ENCODE peak calls at places on chromosomes 12 and 14, in five cellular contexts. One of them, this sample, is unnamed.
A peak's percentile ranks its signal among the peaks of the same experiment; 100 is the strongest.

GRCh38 chr12:1022032-1022970 is 31.3 kb downstream of the ERC1 start:
- DNase-seq in body of pancreas: no peak
- DNase-seq in ovary: no peak
- DNase-seq in H1: no peak
- DNase-seq in transverse colon: no peak
- DNase-seq in this sample: no peak

GRCh38 chr12:98344034-98344565 is 171.3 kb upstream of the TMPO start:
- DNase-seq in transverse colon: no peak
- DNase-seq in ovary: no peak
- DNase-seq in H1: no peak
- DNase-seq in body of pancreas: no peak
- DNase-seq in this sample: no peak

GRCh38 chr12:2640709-2641108 is 154.1 kb upstream of the FKBP4 start:
- DNase-seq in ovary: no peak
- DNase-seq in body of pancreas: no peak
- DNase-seq in transverse colon: peak; percentile 11
- DNase-seq in H1: no peak
- DNase-seq in this sample: no peak

GRCh38 chr12:25119020-25119419 is 75.9 kb downstream of the DNAI7 start:
- DNase-seq in ovary: no peak
- DNase-seq in body of pancreas: no peak
- DNase-seq in transverse colon: no peak
- DNase-seq in H1: no peak
- DNase-seq in this sample: no peak

GRCh38 chr12:4483885-4484823 is 38.5 kb upstream of the FGF6 start:
- DNase-seq in ovary: no peak
- DNase-seq in body of pancreas: no peak
- DNase-seq in transverse colon: no peak
- DNase-seq in H1: no peak
- DNase-seq in this sample: no peak

GRCh38 chr12:92278378-92278828 is 132.8 kb upstream of the BTG1 start:
- DNase-seq in ovary: no peak
- DNase-seq in H1: no peak
- DNase-seq in transverse colon: no peak
- DNase-seq in body of pancreas: no peak
- DNase-seq in this sample: no peak

GRCh38 chr12:607541-608001 is 55.7 kb downstream of the NINJ2 start:
- DNase-seq in H1: no peak
- DNase-seq in body of pancreas: peak; percentile 30
- DNase-seq in ovary: peak; percentile 38
- DNase-seq in transverse colon: no peak
- DNase-seq in this sample: no peak

GRCh38 chr14:68864301-68864810 is 71.5 kb upstream of the ZFP36L1 start:
- DNase-seq in transverse colon: no peak
- DNase-seq in ovary: no peak
- DNase-seq in H1: no peak
- DNase-seq in body of pancreas: no peak
- DNase-seq in this sample: no peak

GRCh38 chr14:71438684-71439083 is 493.5 kb upstream of the RGS6 start:
- DNase-seq in ovary: no peak
- DNase-seq in H1: no peak
- DNase-seq in body of pancreas: peak; percentile 46
- DNase-seq in transverse colon: no peak
- DNase-seq in this sample: no peak
- H3K4me3 ChIP-seq in ovary: no peak overlapping the region
- H3K4me3 ChIP-seq in H1: no peak overlapping the region
- H3K4me3 ChIP-seq in body of pancreas: no peak overlapping the region
- H3K4me3 ChIP-seq in transverse colon: no peak overlapping the region
- H3K4me3 ChIP-seq in this sample: no peak overlapping the region

GRCh38 chr14:95700221-95700976 is 13.5 kb downstream of the TCL1A start:
- DNase-seq in ovary: no peak
- DNase-seq in body of pancreas: no peak
- DNase-seq in H1: no peak
- DNase-seq in transverse colon: no peak
- DNase-seq in this sample: no peak

GRCh38 chr14:95703341-95703740 is 10.6 kb downstream of the TCL1A start:
- DNase-seq in transverse colon: no peak
- DNase-seq in H1: no peak
- DNase-seq in ovary: no peak
- DNase-seq in body of pancreas: no peak
- DNase-seq in this sample: no peak

GRCh38 chr14:95705518-95705917 is 8.4 kb downstream of the TCL1A start:
- DNase-seq in H1: no peak
- DNase-seq in ovary: no peak
- DNase-seq in body of pancreas: no peak
- DNase-seq in transverse colon: no peak
- DNase-seq in this sample: no peak

GRCh38 chr14:95701846-95702221 is 12.1 kb downstream of the TCL1A start:
- DNase-seq in ovary: no peak
- DNase-seq in transverse colon: no peak
- DNase-seq in body of pancreas: peak; percentile 25
- DNase-seq in H1: no peak
- DNase-seq in this sample: no peak

DNA sequence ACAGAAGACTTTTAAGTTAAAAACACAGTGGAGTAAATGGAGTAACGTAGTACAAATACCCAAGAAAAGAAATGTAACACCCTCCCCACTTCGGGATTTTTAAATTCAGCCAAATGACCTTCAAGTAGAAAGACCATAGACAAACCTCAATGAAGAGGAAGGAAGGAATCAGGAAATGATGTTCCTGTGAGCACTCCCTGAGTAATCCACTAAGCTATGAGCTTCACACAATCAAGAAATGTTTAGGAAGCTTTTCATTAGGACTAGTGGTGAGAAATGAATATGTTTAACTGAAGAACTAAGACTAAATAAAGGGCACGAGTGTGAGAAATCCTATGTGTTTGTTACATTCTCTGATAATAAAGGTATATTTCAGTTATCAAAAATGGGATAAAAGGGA is 10.1 kb downstream of the TCL1A start:
- DNase-seq in body of pancreas: no peak
- DNase-seq in transverse colon: no peak
- DNase-seq in ovary: no peak
- DNase-seq in H1: no peak
- DNase-seq in this sample: no peak
- H3K4me1 ChIP-seq in body of pancreas: no peaks in the 10 kb centered on the region
- H3K4me1 ChIP-seq in transverse colon: no peaks in the 10 kb centered on the region
- H3K4me1 ChIP-seq in ovary: no peaks in the 10 kb centered on the region
- H3K4me1 ChIP-seq in H1: peaks cover 18% of the 10 kb centered on the region
- H3K4me1 ChIP-seq in this sample: no peaks in the 10 kb centered on the region

DNA sequence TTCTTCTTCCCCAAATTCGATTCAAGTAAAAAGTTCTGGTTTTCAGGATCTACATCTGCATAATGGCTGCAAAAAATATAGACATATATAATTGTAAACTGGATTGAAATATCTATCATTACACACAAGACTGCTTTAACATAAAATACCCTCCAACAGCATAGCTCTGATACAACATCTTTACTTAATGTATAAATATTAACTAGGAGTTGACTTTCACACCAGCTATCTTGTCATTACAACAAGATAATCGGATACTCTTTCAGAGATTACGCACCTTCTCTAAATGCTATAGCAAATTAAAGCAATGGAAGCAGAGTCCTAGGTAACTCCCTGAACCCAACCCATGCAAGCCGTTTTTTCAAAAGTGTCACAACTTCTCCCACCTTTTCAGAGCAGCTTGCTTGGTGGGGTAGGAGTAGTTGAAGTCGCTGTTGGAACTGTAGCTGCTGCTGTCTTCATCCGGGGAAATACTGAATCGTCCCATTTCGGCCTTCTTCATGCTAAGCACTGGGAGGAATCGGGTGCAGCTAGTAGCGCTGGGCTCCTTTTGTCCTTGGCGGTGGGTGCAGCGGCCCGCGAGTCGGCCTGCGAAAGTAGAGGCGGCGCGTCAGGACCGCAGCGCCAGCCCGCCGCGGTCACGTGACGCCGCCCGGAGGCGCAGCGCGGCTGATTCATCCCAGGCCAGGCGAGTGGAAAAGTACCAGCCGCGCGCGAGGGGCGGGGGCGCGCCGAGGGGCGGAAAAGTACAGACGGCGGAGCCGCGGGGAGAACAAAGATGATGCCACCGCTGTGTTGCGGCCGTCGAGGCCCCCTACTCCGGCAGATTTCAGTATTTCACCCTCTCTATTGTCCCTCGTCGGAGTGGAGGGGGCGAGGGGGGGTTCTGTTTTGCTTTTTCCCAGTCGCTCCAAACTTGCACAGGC is 1.5 kb downstream of the SLC38A2 start:
- DNase-seq in transverse colon: peak; percentile 93
- DNase-seq in body of pancreas: peak; percentile 92
- DNase-seq in H1: no peak
- DNase-seq in ovary: peak; percentile 91
- DNase-seq in this sample: peak; percentile 34
- TF ChIP-seq POLR2A in transverse colon: peak; percentile 86
- TF ChIP-seq POLR2A in body of pancreas: peak; percentile 74
- TF ChIP-seq POLR2A in H1: peak; percentile 88
- TF ChIP-seq POLR2A in ovary: peak; percentile 57
- TF ChIP-seq POLR2A in this sample: no peak

GRCh38 chr12:30201301-30202160 is 417.8 kb upstream of the TMTC1 start:
- DNase-seq in transverse colon: no peak
- DNase-seq in ovary: no peak
- DNase-seq in H1: no peak
- DNase-seq in body of pancreas: no peak
- DNase-seq in this sample: no peak

GRCh38 chr12:30202521-30203259 is 418.9 kb upstream of the TMTC1 start:
- DNase-seq in ovary: no peak
- DNase-seq in transverse colon: no peak
- DNase-seq in body of pancreas: no peak
- DNase-seq in H1: no peak
- DNase-seq in this sample: no peak

GRCh38 chr12:30203981-30204380 is 420.2 kb upstream of the TMTC1 start:
- DNase-seq in H1: no peak
- DNase-seq in transverse colon: no peak
- DNase-seq in ovary: no peak
- DNase-seq in body of pancreas: no peak
- DNase-seq in this sample: no peak

GRCh38 chr12:30197392-30198047 is 413.8 kb upstream of the TMTC1 start:
- DNase-seq in ovary: no peak
- DNase-seq in H1: no peak
- DNase-seq in body of pancreas: no peak
- DNase-seq in transverse colon: no peak
- DNase-seq in this sample: no peak

GRCh38 chr12:30200864-30201263 is 417.1 kb upstream of the TMTC1 start:
- DNase-seq in ovary: no peak
- DNase-seq in H1: no peak
- DNase-seq in body of pancreas: peak; percentile 12
- DNase-seq in transverse colon: no peak
- DNase-seq in this sample: no peak
- H3K4me3 ChIP-seq in ovary: no peak overlapping the region
- H3K4me3 ChIP-seq in H1: peak overlapping the region; percentile 51
- H3K4me3 ChIP-seq in body of pancreas: no peak overlapping the region
- H3K4me3 ChIP-seq in transverse colon: peak overlapping the region; percentile 18
- H3K4me3 ChIP-seq in this sample: peak overlapping the region; percentile 39

GRCh38 chr12:123031171-123031845 is 50.8 kb downstream of the ARL6IP4 start:
- DNase-seq in transverse colon: no peak
- DNase-seq in ovary: no peak
- DNase-seq in body of pancreas: no peak
- DNase-seq in H1: no peak
- DNase-seq in this sample: no peak

GRCh38 chr12:123034865-123035264 is 54.4 kb downstream of the ARL6IP4 start:
- DNase-seq in H1: no peak
- DNase-seq in body of pancreas: no peak
- DNase-seq in transverse colon: no peak
- DNase-seq in ovary: no peak
- DNase-seq in this sample: no peak

GRCh38 chr12:123032736-123033391 is 52.4 kb downstream of the ARL6IP4 start:
- DNase-seq in transverse colon: no peak
- DNase-seq in H1: no peak
- DNase-seq in body of pancreas: no peak
- DNase-seq in ovary: no peak
- DNase-seq in this sample: no peak

GRCh38 chr12:123034022-123034541 is 53.6 kb downstream of the ARL6IP4 start:
- DNase-seq in H1: no peak
- DNase-seq in transverse colon: no peak
- DNase-seq in ovary: no peak
- DNase-seq in body of pancreas: no peak
- DNase-seq in this sample: no peak

GRCh38 chr12:123033392-123034021 is 53.0 kb downstream of the ARL6IP4 start:
- DNase-seq in H1: no peak
- DNase-seq in ovary: no peak
- DNase-seq in transverse colon: no peak
- DNase-seq in body of pancreas: no peak
- DNase-seq in this sample: no peak
- H3K4me1 ChIP-seq in H1: no peaks in the 10 kb centered on the region
- H3K4me1 ChIP-seq in ovary: no peaks in the 10 kb centered on the region
- H3K4me1 ChIP-seq in transverse colon: no peaks in the 10 kb centered on the region
- H3K4me1 ChIP-seq in body of pancreas: no peaks in the 10 kb centered on the region
- H3K4me1 ChIP-seq in this sample: no peaks in the 10 kb centered on the region

GRCh38 chr12:124862768-124863408 is 776 bp downstream of the SCARB1 start:
- DNase-seq in transverse colon: peak; percentile 37
- DNase-seq in H1: no peak
- DNase-seq in body of pancreas: peak; percentile 30
- DNase-seq in ovary: no peak
- DNase-seq in this sample: no peak
- TF ChIP-seq POLR2A in transverse colon: no peak
- TF ChIP-seq POLR2A in H1: no peak
- TF ChIP-seq POLR2A in body of pancreas: no peak
- TF ChIP-seq POLR2A in ovary: no peak
- TF ChIP-seq POLR2A in this sample: no peak

DNA sequence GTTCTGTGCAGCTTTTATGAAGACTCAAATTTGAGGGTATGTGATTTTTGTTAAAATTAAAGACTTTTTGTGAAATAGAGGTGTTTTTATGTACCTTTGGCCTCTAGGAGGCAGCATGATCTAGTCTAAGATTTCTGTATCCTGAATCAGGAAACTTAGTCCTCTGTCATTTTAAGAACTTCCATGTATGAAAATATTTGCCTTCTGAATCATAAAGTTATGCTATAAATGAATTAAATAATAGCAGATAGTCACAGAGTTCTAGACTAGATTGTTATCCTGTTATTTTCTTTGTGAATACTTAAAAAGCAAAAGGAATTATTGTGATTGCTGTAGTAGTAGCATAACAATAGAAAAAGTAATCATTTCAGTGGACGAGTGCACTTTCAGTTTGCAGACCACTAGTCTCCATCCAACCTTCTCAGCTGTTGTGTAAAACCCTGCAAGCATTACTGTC is 56.3 kb downstream of the FGD4 start:
- DNase-seq in ovary: no peak
- DNase-seq in H1: no peak
- DNase-seq in transverse colon: no peak
- DNase-seq in body of pancreas: peak; percentile 16
- DNase-seq in this sample: no peak
- H3K4me3 ChIP-seq in ovary: peak overlapping the region; percentile 25
- H3K4me3 ChIP-seq in H1: no peak overlapping the region
- H3K4me3 ChIP-seq in transverse colon: peak overlapping the region; percentile 27
- H3K4me3 ChIP-seq in body of pancreas: no peak overlapping the region
- H3K4me3 ChIP-seq in this sample: peak overlapping the region; percentile 10

GRCh38 chr12:108573310-108573709 is 10.9 kb downstream of the ISCU start:
- DNase-seq in transverse colon: no peak
- DNase-seq in body of pancreas: no peak
- DNase-seq in ovary: no peak
- DNase-seq in H1: no peak
- DNase-seq in this sample: no peak
- H3K4me1 ChIP-seq in transverse colon: peaks cover 7% of the 10 kb centered on the region
- H3K4me1 ChIP-seq in body of pancreas: peaks cover 3% of the 10 kb centered on the region
- H3K4me1 ChIP-seq in ovary: no peaks in the 10 kb centered on the region
- H3K4me1 ChIP-seq in H1: no peaks in the 10 kb centered on the region
- H3K4me1 ChIP-seq in this sample: no peaks in the 10 kb centered on the region